ENCODE peak calls at places on chromosomes 12 and 14, in ten cellular contexts. One of them, this sample, is unnamed. For H3K36me3, the result is how much of the 10 kb centered on the place peaks cover.

GRCh38 chr14:43360239-43360638 is 1146.8 kb downstream of the FSCB start:
- DNase-seq in neural progenitor cell: no peak
- DNase-seq in endodermal cell: no peak
- DNase-seq in trophoblast cell: no peak
- DNase-seq in breast epithelium: no peak
- DNase-seq in small intestine: no peak
- DNase-seq in kidney epithelial cell: no peak
- DNase-seq in mucosa of descending colon: no peak
- DNase-seq in iPS DF 6.9: no peak
- DNase-seq in hepatocyte: no peak
- DNase-seq in this sample: no peak

GRCh38 chr12:121652767-121653497 is 16.5 kb downstream of the MORN3 start:
- DNase-seq in neural progenitor cell: no peak
- DNase-seq in endodermal cell: no peak
- DNase-seq in trophoblast cell: peak
- DNase-seq in breast epithelium: no peak
- DNase-seq in small intestine: no peak
- DNase-seq in kidney epithelial cell: no peak
- DNase-seq in mucosa of descending colon: no peak
- DNase-seq in iPS DF 6.9: no peak
- DNase-seq in hepatocyte: no peak
- DNase-seq in this sample: no peak

GRCh38 chr14:103705158-103705523 is 10.1 kb downstream of the XRCC3 start:
- DNase-seq in neural progenitor cell: no peak
- DNase-seq in endodermal cell: no peak
- DNase-seq in trophoblast cell: peak
- DNase-seq in breast epithelium: peak
- DNase-seq in small intestine: no peak
- DNase-seq in kidney epithelial cell: no peak
- DNase-seq in mucosa of descending colon: no peak
- DNase-seq in iPS DF 6.9: no peak
- DNase-seq in hepatocyte: no peak
- DNase-seq in this sample: peak

GRCh38 chr12:128914908-128915563 is 61.8 kb downstream of the GLT1D1 start:
- DNase-seq in neural progenitor cell: no peak
- DNase-seq in endodermal cell: no peak
- DNase-seq in trophoblast cell: peak
- DNase-seq in breast epithelium: no peak
- DNase-seq in small intestine: no peak
- DNase-seq in kidney epithelial cell: no peak
- DNase-seq in mucosa of descending colon: peak
- DNase-seq in iPS DF 6.9: no peak
- DNase-seq in hepatocyte: no peak
- DNase-seq in this sample: no peak

GRCh38 chr12:101945361-101946232 is 68.2 kb downstream of the DRAM1 start:
- DNase-seq in neural progenitor cell: no peak
- DNase-seq in endodermal cell: no peak
- DNase-seq in trophoblast cell: peak
- DNase-seq in breast epithelium: no peak
- DNase-seq in small intestine: peak
- DNase-seq in kidney epithelial cell: no peak
- DNase-seq in mucosa of descending colon: peak
- DNase-seq in iPS DF 6.9: no peak
- DNase-seq in hepatocyte: peak
- DNase-seq in this sample: no peak

GRCh38 chr12:16389594-16389993 is 42.1 kb downstream of the MGST1 start:
- DNase-seq in neural progenitor cell: no peak
- DNase-seq in endodermal cell: no peak
- DNase-seq in trophoblast cell: peak
- DNase-seq in breast epithelium: no peak
- DNase-seq in small intestine: no peak
- DNase-seq in kidney epithelial cell: no peak
- DNase-seq in mucosa of descending colon: no peak
- DNase-seq in iPS DF 6.9: no peak
- DNase-seq in hepatocyte: peak
- DNase-seq in this sample: no peak

GRCh38 chr12:51262758-51263177 is 7.4 kb downstream of the SMAGP start:
- DNase-seq in neural progenitor cell: peak
- DNase-seq in endodermal cell: peak
- DNase-seq in trophoblast cell: no peak
- DNase-seq in breast epithelium: no peak
- DNase-seq in small intestine: peak
- DNase-seq in kidney epithelial cell: no peak
- DNase-seq in mucosa of descending colon: peak
- DNase-seq in iPS DF 6.9: no peak
- DNase-seq in hepatocyte: no peak
- DNase-seq in this sample: no peak

GRCh38 chr14:67766035-67766680 is 50.2 kb downstream of the ZFYVE26 start:
- DNase-seq in neural progenitor cell: no peak
- DNase-seq in endodermal cell: no peak
- DNase-seq in trophoblast cell: no peak
- DNase-seq in breast epithelium: no peak
- DNase-seq in small intestine: no peak
- DNase-seq in kidney epithelial cell: no peak
- DNase-seq in mucosa of descending colon: no peak
- DNase-seq in iPS DF 6.9: no peak
- DNase-seq in hepatocyte: no peak
- DNase-seq in this sample: no peak

GRCh38 chr12:1282670-1283361 is 291.8 kb downstream of the ERC1 start:
- DNase-seq in neural progenitor cell: no peak
- DNase-seq in endodermal cell: no peak
- DNase-seq in trophoblast cell: no peak
- DNase-seq in breast epithelium: no peak
- DNase-seq in small intestine: no peak
- DNase-seq in kidney epithelial cell: no peak
- DNase-seq in mucosa of descending colon: peak
- DNase-seq in iPS DF 6.9: no peak
- DNase-seq in hepatocyte: peak
- DNase-seq in this sample: peak

GRCh38 chr14:39219075-39219499 is 14.6 kb upstream of the MIA2 start:
- DNase-seq in neural progenitor cell: no peak
- DNase-seq in endodermal cell: no peak
- DNase-seq in trophoblast cell: no peak
- DNase-seq in breast epithelium: peak
- DNase-seq in small intestine: no peak
- DNase-seq in kidney epithelial cell: no peak
- DNase-seq in mucosa of descending colon: no peak
- DNase-seq in iPS DF 6.9: no peak
- DNase-seq in hepatocyte: no peak
- DNase-seq in this sample: no peak

GRCh38 chr14:75310295-75311059 is 31.8 kb downstream of the FOS start:
- DNase-seq in neural progenitor cell: peak
- DNase-seq in endodermal cell: peak
- DNase-seq in trophoblast cell: peak
- DNase-seq in breast epithelium: peak
- DNase-seq in small intestine: no peak
- DNase-seq in kidney epithelial cell: no peak
- DNase-seq in mucosa of descending colon: peak
- DNase-seq in iPS DF 6.9: no peak
- DNase-seq in hepatocyte: peak
- DNase-seq in this sample: peak

GRCh38 chr14:106268013-106268727 is 741.8 kb downstream of the TMEM121 start:
- DNase-seq in neural progenitor cell: no peak
- DNase-seq in endodermal cell: no peak
- DNase-seq in trophoblast cell: no peak
- DNase-seq in breast epithelium: no peak
- DNase-seq in small intestine: peak
- DNase-seq in kidney epithelial cell: no peak
- DNase-seq in mucosa of descending colon: peak
- DNase-seq in iPS DF 6.9: no peak
- DNase-seq in hepatocyte: no peak
- DNase-seq in this sample: no peak

GRCh38 chr14:55881577-55882241 is 236.5 kb upstream of the PELI2 start:
- DNase-seq in neural progenitor cell: no peak
- DNase-seq in endodermal cell: peak
- DNase-seq in trophoblast cell: no peak
- DNase-seq in breast epithelium: no peak
- DNase-seq in small intestine: peak
- DNase-seq in kidney epithelial cell: peak
- DNase-seq in mucosa of descending colon: no peak
- DNase-seq in iPS DF 6.9: no peak
- DNase-seq in hepatocyte: no peak
- DNase-seq in this sample: no peak

GRCh38 chr12:75923964-75924666 is 107.5 kb downstream of the PHLDA1 start:
- DNase-seq in neural progenitor cell: no peak
- DNase-seq in endodermal cell: no peak
- DNase-seq in trophoblast cell: no peak
- DNase-seq in breast epithelium: no peak
- DNase-seq in small intestine: no peak
- DNase-seq in kidney epithelial cell: no peak
- DNase-seq in mucosa of descending colon: no peak
- DNase-seq in iPS DF 6.9: no peak
- DNase-seq in hepatocyte: no peak
- DNase-seq in this sample: no peak

DNA sequence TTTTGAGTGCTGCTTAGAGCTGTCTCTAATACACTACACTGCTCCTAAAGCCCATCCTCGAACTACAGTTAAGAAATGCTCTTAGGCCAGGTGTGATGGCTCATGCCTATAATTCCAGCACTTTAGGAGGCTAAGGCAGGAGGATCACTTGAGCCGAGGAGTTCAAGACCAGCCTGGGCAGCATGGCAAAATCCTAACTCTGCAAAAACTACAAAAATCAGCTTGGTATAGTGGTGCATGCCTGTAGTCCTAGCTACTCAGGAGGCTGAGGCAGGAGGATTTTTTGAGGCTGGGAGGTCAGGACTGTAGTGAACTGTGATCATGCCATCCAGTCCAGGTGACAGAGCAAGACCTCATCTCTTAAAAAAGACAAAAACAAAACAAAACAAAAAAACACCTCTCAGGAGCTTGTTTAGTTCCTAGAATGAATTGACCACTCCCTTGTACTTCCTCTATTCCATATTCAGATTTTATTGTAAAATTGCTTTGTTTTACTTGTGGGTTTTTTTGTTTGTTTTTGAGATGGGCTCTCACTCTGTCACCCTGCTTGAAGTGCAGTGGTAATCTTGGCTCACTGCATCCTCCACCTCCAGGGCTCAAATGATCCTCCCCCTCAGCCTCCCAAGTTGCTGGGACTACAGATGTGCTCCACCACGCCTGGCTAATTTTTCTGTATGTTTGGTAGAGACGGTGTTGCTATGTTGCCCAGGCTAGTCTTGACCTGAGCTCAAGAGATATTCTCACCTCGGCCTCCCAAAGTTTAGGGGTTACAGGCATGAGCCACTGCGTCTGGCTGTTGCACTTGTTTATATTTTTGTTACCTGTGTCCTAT is 13.6 kb downstream of the MDM2 start:
- DNase-seq in neural progenitor cell: no peak
- DNase-seq in endodermal cell: no peak
- DNase-seq in trophoblast cell: no peak
- DNase-seq in breast epithelium: no peak
- DNase-seq in small intestine: no peak
- DNase-seq in kidney epithelial cell: no peak
- DNase-seq in mucosa of descending colon: no peak
- DNase-seq in iPS DF 6.9: no peak
- DNase-seq in hepatocyte: no peak
- DNase-seq in this sample: no peak
- H3K36me3 ChIP-seq in neural progenitor cell: under half
- H3K36me3 ChIP-seq in endodermal cell: half or more
- H3K36me3 ChIP-seq in trophoblast cell: under half
- H3K36me3 ChIP-seq in breast epithelium: under half
- H3K36me3 ChIP-seq in small intestine: under half
- H3K36me3 ChIP-seq in kidney epithelial cell: under half
- H3K36me3 ChIP-seq in mucosa of descending colon: under half
- H3K36me3 ChIP-seq in iPS DF 6.9: under half
- H3K36me3 ChIP-seq in hepatocyte: under half
- H3K36me3 ChIP-seq in this sample: half or more

DNA sequence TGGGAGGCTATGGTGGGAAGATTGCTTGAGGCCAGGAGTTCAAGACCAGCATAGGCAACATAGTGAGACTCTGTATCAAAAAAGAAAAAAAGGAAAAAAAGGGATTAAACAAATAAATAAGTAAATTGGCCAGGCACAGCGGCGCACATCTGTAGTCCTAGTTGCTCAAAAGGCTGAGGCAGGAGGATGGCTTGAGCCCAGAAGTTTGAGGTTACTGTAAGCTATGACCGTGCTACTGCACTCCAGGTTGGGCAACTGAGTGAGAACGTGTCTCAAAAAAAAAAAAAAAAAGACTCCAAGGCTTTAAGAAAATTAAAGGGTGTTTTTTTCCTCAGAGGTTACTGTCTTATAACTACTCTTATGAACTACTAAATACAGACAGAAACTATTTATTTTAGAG is 11.7 kb downstream of the BEST3 start:
- DNase-seq in neural progenitor cell: no peak
- DNase-seq in endodermal cell: no peak
- DNase-seq in trophoblast cell: peak
- DNase-seq in breast epithelium: no peak
- DNase-seq in small intestine: no peak
- DNase-seq in kidney epithelial cell: no peak
- DNase-seq in mucosa of descending colon: no peak
- DNase-seq in iPS DF 6.9: no peak
- DNase-seq in hepatocyte: no peak
- DNase-seq in this sample: no peak
- H3K36me3 ChIP-seq in neural progenitor cell: under half
- H3K36me3 ChIP-seq in endodermal cell: under half
- H3K36me3 ChIP-seq in trophoblast cell: under half
- H3K36me3 ChIP-seq in breast epithelium: under half
- H3K36me3 ChIP-seq in small intestine: under half
- H3K36me3 ChIP-seq in kidney epithelial cell: under half
- H3K36me3 ChIP-seq in mucosa of descending colon: under half
- H3K36me3 ChIP-seq in iPS DF 6.9: under half
- H3K36me3 ChIP-seq in hepatocyte: under half
- H3K36me3 ChIP-seq in this sample: under half

GRCh38 chr12:100337727-100338126 is 19.1 kb upstream of the SLC17A8 start:
- DNase-seq in neural progenitor cell: no peak
- DNase-seq in endodermal cell: no peak
- DNase-seq in trophoblast cell: no peak
- DNase-seq in breast epithelium: no peak
- DNase-seq in small intestine: no peak
- DNase-seq in kidney epithelial cell: no peak
- DNase-seq in mucosa of descending colon: peak
- DNase-seq in iPS DF 6.9: no peak
- DNase-seq in hepatocyte: no peak
- DNase-seq in this sample: no peak

GRCh38 chr12:100337299-100337698 is 19.6 kb upstream of the SLC17A8 start:
- DNase-seq in neural progenitor cell: no peak
- DNase-seq in endodermal cell: no peak
- DNase-seq in trophoblast cell: no peak
- DNase-seq in breast epithelium: no peak
- DNase-seq in small intestine: peak
- DNase-seq in kidney epithelial cell: no peak
- DNase-seq in mucosa of descending colon: no peak
- DNase-seq in iPS DF 6.9: no peak
- DNase-seq in hepatocyte: no peak
- DNase-seq in this sample: no peak

GRCh38 chr12:100339071-100339470 is 17.8 kb upstream of the SLC17A8 start:
- DNase-seq in neural progenitor cell: no peak
- DNase-seq in endodermal cell: no peak
- DNase-seq in trophoblast cell: no peak
- DNase-seq in breast epithelium: no peak
- DNase-seq in small intestine: no peak
- DNase-seq in kidney epithelial cell: no peak
- DNase-seq in mucosa of descending colon: no peak
- DNase-seq in iPS DF 6.9: no peak
- DNase-seq in hepatocyte: no peak
- DNase-seq in this sample: no peak
- H3K36me3 ChIP-seq in neural progenitor cell: under half
- H3K36me3 ChIP-seq in endodermal cell: half or more
- H3K36me3 ChIP-seq in trophoblast cell: under half
- H3K36me3 ChIP-seq in breast epithelium: under half
- H3K36me3 ChIP-seq in small intestine: under half
- H3K36me3 ChIP-seq in kidney epithelial cell: under half
- H3K36me3 ChIP-seq in mucosa of descending colon: under half
- H3K36me3 ChIP-seq in iPS DF 6.9: under half
- H3K36me3 ChIP-seq in hepatocyte: under half
- H3K36me3 ChIP-seq in this sample: under half

GRCh38 chr12:56145218-56145617 is 7.2 kb upstream of the MYL6B start:
- DNase-seq in neural progenitor cell: no peak
- DNase-seq in endodermal cell: no peak
- DNase-seq in trophoblast cell: no peak
- DNase-seq in breast epithelium: no peak
- DNase-seq in small intestine: no peak
- DNase-seq in kidney epithelial cell: no peak
- DNase-seq in mucosa of descending colon: no peak
- DNase-seq in iPS DF 6.9: no peak
- DNase-seq in hepatocyte: no peak
- DNase-seq in this sample: no peak
- H3K36me3 ChIP-seq in neural progenitor cell: under half
- H3K36me3 ChIP-seq in endodermal cell: under half
- H3K36me3 ChIP-seq in trophoblast cell: under half
- H3K36me3 ChIP-seq in breast epithelium: under half
- H3K36me3 ChIP-seq in small intestine: under half
- H3K36me3 ChIP-seq in kidney epithelial cell: under half
- H3K36me3 ChIP-seq in mucosa of descending colon: under half
- H3K36me3 ChIP-seq in iPS DF 6.9: under half
- H3K36me3 ChIP-seq in hepatocyte: under half
- H3K36me3 ChIP-seq in this sample: half or more